ENCODE peak calls at places on chromosome 22, in ten cellular contexts. S, A, Y, T, N, U, E, B, I and O are unnamed samples.

GRCh38 chr22:25053153-25053805 is 100.8 kb downstream of the KIAA1671 start:
- DNase-seq in S (no peak), A (no peak), Y (no peak), T (no peak), N (no peak), U (no peak), E (no peak), B (no peak), I (peak; percentile 98), O (no peak)

GRCh38 chr22:26172389-26172990 is 3.2 kb downstream of the SEZ6L start:
- DNase-seq in S (peak; percentile 67), A (no peak), Y (no peak), T (no peak), N (peak; percentile 36), U (peak; percentile 20), E (no peak), B (peak; percentile 4), I (peak; percentile 58), O (no peak)

GRCh38 chr22:28801845-28802594 is 1.7 kb upstream of the XBP1 start:
- DNase-seq in S (no peak), A (peak; percentile 8), Y (no peak), T (no peak), N (no peak), U (no peak), E (no peak), B (no peak), I (peak; percentile 47), O (no peak)

GRCh38 chr22:40603088-40603605 is 33.4 kb downstream of the MRTFA start:
- DNase-seq in S (no peak), A (peak; percentile 49), Y (peak; percentile 52), T (no peak), N (no peak), U (peak; percentile 55), E (no peak), B (peak; percentile 78), I (no peak), O (peak; percentile 47)

GRCh38 chr22:24953294-24954113 is 988 bp downstream of the KIAA1671 start:
- DNase-seq in S (no peak), A (no peak), Y (no peak), T (peak; percentile 74), N (no peak), U (no peak), E (peak; percentile 60), B (no peak), I (peak; percentile 48), O (no peak)

GRCh38 chr22:37012262-37012904 is 6.9 kb downstream of the TST start:
- DNase-seq in S (no peak), A (no peak), Y (peak; percentile 55), T (no peak), N (no peak), U (no peak), E (peak; percentile 54), B (no peak), I (peak; percentile 89), O (peak; percentile 51)

GRCh38 chr22:37906364-37907008 is 389 bp downstream of the MICALL1 start:
- DNase-seq in S (no peak), A (no peak), Y (no peak), T (no peak), N (no peak), U (no peak), E (no peak), B (no peak), I (no peak), O (peak; percentile 36)

GRCh38 chr22:24406322-24407277 is 20.8 kb upstream of the ADORA2A start:
- DNase-seq in S (no peak), A (peak; percentile 39), Y (no peak), T (no peak), N (no peak), U (no peak), E (no peak), B (no peak), I (no peak), O (no peak)

GRCh38 chr22:24101966-24102365 is 79.3 kb upstream of the SUSD2 start:
- DNase-seq in S (peak; percentile 13), A (no peak), Y (no peak), T (no peak), N (no peak), U (no peak), E (peak; percentile 32), B (no peak), I (no peak), O (no peak)

GRCh38 chr22:32804036-32804435 is 2.5 kb downstream of the TIMP3 start:
- DNase-seq in S (no peak), A (no peak), Y (no peak), T (no peak), N (no peak), U (peak; percentile 75), E (no peak), B (peak; percentile 71), I (no peak), O (peak; percentile 78)
- H3K4me3 ChIP-seq in S (no peak overlapping the region), A (no peak overlapping the region), Y (peak overlapping the region; percentile 99), T (peak overlapping the region; percentile 89), N (no peak overlapping the region), U (peak overlapping the region; percentile 85), E (peak overlapping the region; percentile 99), B (peak overlapping the region; percentile 75), I (no peak overlapping the region), O (peak overlapping the region; percentile 67)

DNA sequence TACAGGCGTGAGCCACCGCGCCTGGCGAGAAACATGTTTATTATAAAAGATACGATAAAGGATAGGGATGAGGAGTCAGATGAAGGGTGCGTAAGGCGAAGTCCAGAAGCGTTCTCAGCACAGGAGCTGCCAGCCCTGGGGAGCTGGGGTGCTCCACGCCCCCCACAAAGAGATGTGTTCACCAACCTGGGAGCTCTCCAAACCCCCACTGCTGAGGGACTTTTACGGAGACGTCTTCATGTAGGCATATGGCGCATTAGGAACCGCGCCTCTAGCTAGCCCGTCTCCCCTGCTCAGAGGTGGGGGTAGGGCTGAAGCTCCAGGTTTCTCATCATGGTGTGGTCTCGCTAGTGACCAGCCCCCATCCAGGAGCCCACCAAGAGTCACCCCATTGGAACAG is 8.4 kb upstream of the ZBED4 start:
- DNase-seq in S (no peak), A (no peak), Y (no peak), T (no peak), N (no peak), U (no peak), E (no peak), B (no peak), I (no peak), O (no peak)
- H3K27me3 ChIP-seq in S (peaks cover 32% of the 10 kb centered on the region), A (peaks cover 67% of the 10 kb centered on the region), Y (no peaks in the 10 kb centered on the region), T (peaks cover 24% of the 10 kb centered on the region), N (peaks cover 31% of the 10 kb centered on the region), U (peaks cover 39% of the 10 kb centered on the region), E (peaks cover 37% of the 10 kb centered on the region), B (peaks cover 62% of the 10 kb centered on the region), I (no peaks in the 10 kb centered on the region), O (peaks cover 46% of the 10 kb centered on the region)

GRCh38 chr22:30185129-30185528 is 61.4 kb downstream of the LIF start:
- DNase-seq in S (no peak), A (no peak), Y (no peak), T (no peak), N (no peak), U (no peak), E (no peak), B (peak; percentile 71), I (no peak), O (peak; percentile 32)
- H3K4me3 ChIP-seq in S (no peak overlapping the region), A (no peak overlapping the region), Y (no peak overlapping the region), T (no peak overlapping the region), N (no peak overlapping the region), U (no peak overlapping the region), E (no peak overlapping the region), B (no peak overlapping the region), I (no peak overlapping the region), O (no peak overlapping the region)

GRCh38 chr22:19018256-19018655 is 82.2 kb upstream of the PRODH start:
- DNase-seq in S (no peak), A (no peak), Y (no peak), T (no peak), N (no peak), U (no peak), E (no peak), B (no peak), I (no peak), O (no peak)

GRCh38 chr22:19016081-19016480 is 80.0 kb upstream of the PRODH start:
- DNase-seq in S (no peak), A (no peak), Y (no peak), T (no peak), N (no peak), U (no peak), E (no peak), B (no peak), I (no peak), O (no peak)

GRCh38 chr22:19022755-19023154 is 86.7 kb upstream of the PRODH start:
- DNase-seq in S (no peak), A (no peak), Y (no peak), T (no peak), N (no peak), U (no peak), E (no peak), B (no peak), I (no peak), O (no peak)

GRCh38 chr22:19019679-19020032 is 83.6 kb upstream of the PRODH start:
- DNase-seq in S (no peak), A (no peak), Y (no peak), T (no peak), N (no peak), U (no peak), E (no peak), B (no peak), I (no peak), O (no peak)

DNA sequence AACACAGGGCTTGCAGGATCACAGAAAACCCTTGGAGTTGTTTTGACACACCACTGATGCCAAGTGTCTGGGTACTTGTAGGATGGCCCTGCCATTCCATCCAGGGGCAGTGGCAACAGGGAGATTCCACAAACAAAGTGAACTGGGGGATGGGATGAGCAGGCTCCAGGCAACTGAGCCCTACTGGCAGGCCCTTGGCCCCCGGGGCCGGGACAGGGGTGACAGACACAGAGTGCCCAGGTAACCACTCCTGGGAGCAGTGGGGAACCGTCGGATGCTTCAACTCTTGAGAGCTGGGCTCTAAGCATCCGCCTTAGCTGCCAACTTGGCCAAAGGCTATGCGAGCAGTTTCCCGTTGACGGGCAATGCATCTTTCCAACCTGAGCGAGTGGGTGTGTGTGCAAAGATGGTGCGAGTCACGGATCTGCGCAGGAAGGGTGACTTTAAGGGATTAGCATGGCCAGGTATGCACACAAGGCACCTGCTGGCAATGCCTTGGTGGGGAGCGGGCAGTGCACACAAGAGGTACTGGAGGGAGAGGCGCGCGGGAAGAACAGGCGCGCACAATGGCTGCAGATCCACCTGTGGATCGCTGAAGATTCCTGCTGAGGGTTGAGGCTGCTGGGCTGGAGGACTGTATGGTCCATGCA is 83.1 kb upstream of the PRODH start:
- DNase-seq in S (no peak), A (no peak), Y (no peak), T (no peak), N (no peak), U (no peak), E (no peak), B (no peak), I (no peak), O (no peak)
- H3K27me3 ChIP-seq in S (no peaks in the 10 kb centered on the region), A (peaks cover 29% of the 10 kb centered on the region), Y (no peaks in the 10 kb centered on the region), T (peaks cover 3% of the 10 kb centered on the region), N (no peaks in the 10 kb centered on the region), U (peaks cover 9% of the 10 kb centered on the region), E (peaks cover 22% of the 10 kb centered on the region), B (peaks cover 19% of the 10 kb centered on the region), I (no peaks in the 10 kb centered on the region), O (peaks cover 6% of the 10 kb centered on the region)

GRCh38 chr22:20017622-20017958 is 967 bp upstream of the ARVCF start:
- DNase-seq in S (no peak), A (no peak), Y (no peak), T (peak; percentile 36), N (no peak), U (no peak), E (no peak), B (no peak), I (no peak), O (no peak)
- H3K4me3 ChIP-seq in S (no peak overlapping the region), A (no peak overlapping the region), Y (no peak overlapping the region), T (peak overlapping the region; percentile 93), N (peak overlapping the region; percentile 64), U (no peak overlapping the region), E (peak overlapping the region; percentile 34), B (no peak overlapping the region), I (no peak overlapping the region), O (no peak overlapping the region)

GRCh38 chr22:45456811-45457210 is 43.3 kb downstream of the RIBC2 start:
- DNase-seq in S (no peak), A (no peak), Y (no peak), T (no peak), N (no peak), U (no peak), E (no peak), B (no peak), I (no peak), O (no peak)
- H3K27me3 ChIP-seq in S (no peaks in the 10 kb centered on the region), A (no peaks in the 10 kb centered on the region), Y (no peaks in the 10 kb centered on the region), T (no peaks in the 10 kb centered on the region), N (no peaks in the 10 kb centered on the region), U (no peaks in the 10 kb centered on the region), E (no peaks in the 10 kb centered on the region), B (no peaks in the 10 kb centered on the region), I (no peaks in the 10 kb centered on the region), O (no peaks in the 10 kb centered on the region)